ENCODE peak calls at places on chromosomes 4 and X, in eight cellular contexts. F is COLO829; C is fibroblast of pulmonary artery; I is activated naive CD4-positive, alpha-beta T cell treated with anti-CD3 and anti-CD28 coated beads, Interleukin-2, amount 50 U/mL, for 72 hours; B is stromal cell of bone marrow; P is central memory CD4-positive, alpha-beta T cell; O is chondrocyte; E is testis. G is an unnamed sample.

GRCh38 chr4:78612398-78613005 is 60.9 kb downstream of the ANXA3 start:
- DNase-seq in E (peak), B (peak), P (no peak), F (peak), C (peak), O (no peak), I (no peak), G (no peak)

GRCh38 chrX:9807355-9808182 is 21.3 kb downstream of the SHROOM2 start:
- DNase-seq in C (no peak), P (no peak), B (no peak), F (no peak), E (no peak), O (no peak), I (no peak), G (no peak)

GRCh38 chr4:1663549-1663948 is 20.6 kb downstream of the FAM53A start:
- DNase-seq in C (no peak), F (no peak), I (no peak), B (no peak), E (no peak), O (no peak), P (no peak), G (no peak)

GRCh38 chr4:10099521-10100325 is 16.9 kb downstream of the WDR1 start:
- DNase-seq in P (peak), F (no peak), E (no peak), O (no peak), B (no peak), I (no peak), C (no peak), G (no peak)

GRCh38 chr4:5802565-5802964 is 90.3 kb downstream of the CRMP1 start:
- DNase-seq in C (no peak), O (no peak), E (no peak), F (no peak), I (no peak), P (no peak), B (no peak), G (no peak)

GRCh38 chr4:106971586-106971985 is 64.5 kb downstream of the DKK2 start:
- DNase-seq in F (no peak), P (no peak), E (no peak), C (no peak), B (no peak), I (no peak), O (no peak), G (no peak)

GRCh38 chr4:186266699-186267467 is 894 bp downstream of the F11 start:
- DNase-seq in P (no peak), I (no peak), B (no peak), O (no peak), E (peak), F (no peak), C (peak), G (no peak)

GRCh38 chrX:130197464-130197863 is 25.7 kb downstream of the RAB33A start:
- DNase-seq in C (no peak), B (no peak), F (no peak), O (no peak), P (no peak), E (no peak), I (no peak), G (no peak)

GRCh38 chr4:52051213-52051614 is at the start of gene SPATA18:
- DNase-seq in P (no peak), E (peak), O (no peak), F (no peak), C (no peak), B (no peak), I (no peak), G (no peak)

GRCh38 chrX:39896951-39897740 is 200.6 kb downstream of the BCOR start:
- DNase-seq in I (no peak), B (peak), O (no peak), C (peak), P (no peak), F (no peak), E (peak), G (peak)

GRCh38 chr4:140150636-140150885 is 3.4 kb downstream of the MAML3 start:
- DNase-seq in O (no peak), F (no peak), I (no peak), C (no peak), B (no peak), P (no peak), E (peak), G (no peak)

GRCh38 chr4:90051999-90052398 is 75.2 kb upstream of the CCSER1 start:
- DNase-seq in C (no peak), E (no peak), O (no peak), F (no peak), P (no peak), B (no peak), I (no peak), G (no peak)

GRCh38 chrX:42248226-42248625 is 324.9 kb upstream of the CASK start:
- DNase-seq in P (no peak), F (no peak), B (no peak), E (no peak), O (no peak), C (peak), I (no peak), G (no peak)

GRCh38 chr4:36349904-36350554 is 68.6 kb downstream of the DTHD1 start:
- DNase-seq in C (no peak), O (no peak), P (no peak), F (no peak), E (no peak), B (no peak), I (no peak), G (no peak)

GRCh38 chr4:96154676-96155075 is 314.8 kb downstream of the PDHA2 start:
- DNase-seq in O (no peak), C (no peak), I (no peak), B (no peak), E (no peak), F (no peak), P (no peak), G (no peak)

GRCh38 chr4:99028187-99028586 is 32.7 kb downstream of the METAP1 start:
- DNase-seq in I (no peak), P (no peak), B (no peak), C (no peak), E (no peak), O (no peak), F (no peak), G (no peak)

GRCh38 chrX:97597954-97598353 is 714.2 kb downstream of the RPA4 start:
- DNase-seq in E (no peak), B (no peak), P (no peak), C (no peak), F (no peak), O (no peak), I (peak), G (no peak)

GRCh38 chrX:110414679-110415439 is 56.2 kb downstream of the RTL9 start:
- DNase-seq in F (no peak), E (no peak), B (no peak), P (no peak), O (no peak), I (no peak), C (no peak), G (no peak)

GRCh38 chr4:18815779-18816173 is 794.2 kb upstream of the LCORL start:
- DNase-seq in I (no peak), O (no peak), C (no peak), P (no peak), F (no peak), B (no peak), E (no peak), G (no peak)

GRCh38 chr4:94813221-94813620 is 55.5 kb downstream of the BMPR1B start:
- DNase-seq in O (no peak), E (no peak), F (no peak), C (no peak), I (no peak), B (no peak), P (no peak), G (no peak)

GRCh38 chrX:30488092-30488491 is 89.5 kb downstream of the TASL start:
- DNase-seq in P (no peak), C (peak), I (no peak), E (peak), O (no peak), B (peak), F (no peak), G (no peak)